ENCODE peak calls at places on chromosomes 16 and 17, in eight cellular contexts. One of them, this sample, is unnamed.
A peak's percentile ranks its signal among the peaks of the same experiment; 100 is the strongest.

GRCh38 chr17:50688168-50688719 is 19.5 kb downstream of the ANKRD40 start:
- DNase-seq in CD8-positive, alpha-beta T cell: no peak
- DNase-seq in fibroblast of lung: no peak
- DNase-seq in colonic mucosa: no peak
- DNase-seq in activated effector memory CD4-positive, alpha-beta T cell treated with Interleukin-2 at 50 U/mL for 16 hours: no peak
- DNase-seq in cerebellar cortex: no peak
- DNase-seq in stimulated activated CD8-positive, alpha-beta memory T cell treated with anti-CD3 and anti-CD28 coated beads, Interleukin-2, amount 100 ng/mL, for 48 hours: no peak
- DNase-seq in NCI-H2081: no peak
- DNase-seq in this sample: no peak

GRCh38 chr17:2853111-2853721 is 57.0 kb downstream of the RAP1GAP2 start:
- DNase-seq in CD8-positive, alpha-beta T cell: no peak
- DNase-seq in fibroblast of lung: peak; percentile 54
- DNase-seq in colonic mucosa: peak; percentile 65
- DNase-seq in activated effector memory CD4-positive, alpha-beta T cell treated with Interleukin-2 at 50 U/mL for 16 hours: peak; percentile 27
- DNase-seq in cerebellar cortex: no peak
- DNase-seq in stimulated activated CD8-positive, alpha-beta memory T cell treated with anti-CD3 and anti-CD28 coated beads, Interleukin-2, amount 100 ng/mL, for 48 hours: no peak
- DNase-seq in NCI-H2081: no peak
- DNase-seq in this sample: no peak

GRCh38 chr17:81456091-81456490 is 56.5 kb downstream of the ACTG1 start:
- DNase-seq in CD8-positive, alpha-beta T cell: no peak
- DNase-seq in fibroblast of lung: no peak
- DNase-seq in colonic mucosa: no peak
- DNase-seq in activated effector memory CD4-positive, alpha-beta T cell treated with Interleukin-2 at 50 U/mL for 16 hours: no peak
- DNase-seq in cerebellar cortex: no peak
- DNase-seq in stimulated activated CD8-positive, alpha-beta memory T cell treated with anti-CD3 and anti-CD28 coated beads, Interleukin-2, amount 100 ng/mL, for 48 hours: no peak
- DNase-seq in NCI-H2081: no peak
- DNase-seq in this sample: no peak

GRCh38 chr17:68101992-68102758 is 66.6 kb downstream of the KPNA2 start:
- DNase-seq in CD8-positive, alpha-beta T cell: peak; percentile 19
- DNase-seq in fibroblast of lung: no peak
- DNase-seq in colonic mucosa: peak; percentile 60
- DNase-seq in activated effector memory CD4-positive, alpha-beta T cell treated with Interleukin-2 at 50 U/mL for 16 hours: no peak
- DNase-seq in cerebellar cortex: peak; percentile 20
- DNase-seq in stimulated activated CD8-positive, alpha-beta memory T cell treated with anti-CD3 and anti-CD28 coated beads, Interleukin-2, amount 100 ng/mL, for 48 hours: no peak
- DNase-seq in NCI-H2081: peak; percentile 60
- DNase-seq in this sample: peak; percentile 7

GRCh38 chr16:28133666-28134065 is 70.2 kb upstream of the GSG1L start:
- DNase-seq in CD8-positive, alpha-beta T cell: no peak
- DNase-seq in fibroblast of lung: no peak
- DNase-seq in colonic mucosa: no peak
- DNase-seq in activated effector memory CD4-positive, alpha-beta T cell treated with Interleukin-2 at 50 U/mL for 16 hours: no peak
- DNase-seq in cerebellar cortex: no peak
- DNase-seq in stimulated activated CD8-positive, alpha-beta memory T cell treated with anti-CD3 and anti-CD28 coated beads, Interleukin-2, amount 100 ng/mL, for 48 hours: no peak
- DNase-seq in NCI-H2081: no peak
- DNase-seq in this sample: no peak

GRCh38 chr17:49687878-49688491 is 10.1 kb upstream of the SPOP start:
- DNase-seq in CD8-positive, alpha-beta T cell: no peak
- DNase-seq in fibroblast of lung: peak; percentile 47
- DNase-seq in colonic mucosa: no peak
- DNase-seq in activated effector memory CD4-positive, alpha-beta T cell treated with Interleukin-2 at 50 U/mL for 16 hours: no peak
- DNase-seq in cerebellar cortex: no peak
- DNase-seq in stimulated activated CD8-positive, alpha-beta memory T cell treated with anti-CD3 and anti-CD28 coated beads, Interleukin-2, amount 100 ng/mL, for 48 hours: no peak
- DNase-seq in NCI-H2081: peak; percentile 13
- DNase-seq in this sample: no peak

GRCh38 chr17:67289174-67289876 is 44.3 kb upstream of the HELZ start:
- DNase-seq in CD8-positive, alpha-beta T cell: no peak
- DNase-seq in fibroblast of lung: peak; percentile 64
- DNase-seq in colonic mucosa: peak; percentile 52
- DNase-seq in activated effector memory CD4-positive, alpha-beta T cell treated with Interleukin-2 at 50 U/mL for 16 hours: no peak
- DNase-seq in cerebellar cortex: peak; percentile 76
- DNase-seq in stimulated activated CD8-positive, alpha-beta memory T cell treated with anti-CD3 and anti-CD28 coated beads, Interleukin-2, amount 100 ng/mL, for 48 hours: no peak
- DNase-seq in NCI-H2081: no peak
- DNase-seq in this sample: no peak

GRCh38 chr17:80827646-80828643 is 163.7 kb upstream of the CHMP6 start:
- DNase-seq in CD8-positive, alpha-beta T cell: no peak
- DNase-seq in fibroblast of lung: peak; percentile 34
- DNase-seq in colonic mucosa: no peak
- DNase-seq in activated effector memory CD4-positive, alpha-beta T cell treated with Interleukin-2 at 50 U/mL for 16 hours: no peak
- DNase-seq in cerebellar cortex: no peak
- DNase-seq in stimulated activated CD8-positive, alpha-beta memory T cell treated with anti-CD3 and anti-CD28 coated beads, Interleukin-2, amount 100 ng/mL, for 48 hours: no peak
- DNase-seq in NCI-H2081: no peak
- DNase-seq in this sample: no peak

GRCh38 chr16:81646561-81646960 is 132.5 kb upstream of the PLCG2 start:
- DNase-seq in CD8-positive, alpha-beta T cell: no peak
- DNase-seq in fibroblast of lung: peak; percentile 80
- DNase-seq in colonic mucosa: no peak
- DNase-seq in activated effector memory CD4-positive, alpha-beta T cell treated with Interleukin-2 at 50 U/mL for 16 hours: no peak
- DNase-seq in cerebellar cortex: no peak
- DNase-seq in stimulated activated CD8-positive, alpha-beta memory T cell treated with anti-CD3 and anti-CD28 coated beads, Interleukin-2, amount 100 ng/mL, for 48 hours: no peak
- DNase-seq in NCI-H2081: no peak
- DNase-seq in this sample: no peak

GRCh38 chr17:48569676-48570324 is 8.3 kb downstream of the HOXB4 start:
- DNase-seq in CD8-positive, alpha-beta T cell: no peak
- DNase-seq in fibroblast of lung: peak; percentile 39
- DNase-seq in colonic mucosa: no peak
- DNase-seq in activated effector memory CD4-positive, alpha-beta T cell treated with Interleukin-2 at 50 U/mL for 16 hours: no peak
- DNase-seq in cerebellar cortex: no peak
- DNase-seq in stimulated activated CD8-positive, alpha-beta memory T cell treated with anti-CD3 and anti-CD28 coated beads, Interleukin-2, amount 100 ng/mL, for 48 hours: no peak
- DNase-seq in NCI-H2081: no peak
- DNase-seq in this sample: no peak

GRCh38 chr17:51322390-51323029 is 62.2 kb downstream of the UTP18 start:
- DNase-seq in CD8-positive, alpha-beta T cell: no peak
- DNase-seq in fibroblast of lung: peak; percentile 10
- DNase-seq in colonic mucosa: no peak
- DNase-seq in activated effector memory CD4-positive, alpha-beta T cell treated with Interleukin-2 at 50 U/mL for 16 hours: no peak
- DNase-seq in cerebellar cortex: peak; percentile 53
- DNase-seq in stimulated activated CD8-positive, alpha-beta memory T cell treated with anti-CD3 and anti-CD28 coated beads, Interleukin-2, amount 100 ng/mL, for 48 hours: no peak
- DNase-seq in NCI-H2081: peak; percentile 76
- DNase-seq in this sample: peak; percentile 56

GRCh38 chr16:75224281-75224680 is 5.5 kb downstream of the CTRB1 start:
- DNase-seq in CD8-positive, alpha-beta T cell: no peak
- DNase-seq in fibroblast of lung: no peak
- DNase-seq in colonic mucosa: no peak
- DNase-seq in activated effector memory CD4-positive, alpha-beta T cell treated with Interleukin-2 at 50 U/mL for 16 hours: no peak
- DNase-seq in cerebellar cortex: no peak
- DNase-seq in stimulated activated CD8-positive, alpha-beta memory T cell treated with anti-CD3 and anti-CD28 coated beads, Interleukin-2, amount 100 ng/mL, for 48 hours: no peak
- DNase-seq in NCI-H2081: no peak
- DNase-seq in this sample: no peak

GRCh38 chr17:3981455-3981854 is 17.2 kb upstream of the ATP2A3 start:
- DNase-seq in CD8-positive, alpha-beta T cell: no peak
- DNase-seq in fibroblast of lung: no peak
- DNase-seq in colonic mucosa: no peak
- DNase-seq in activated effector memory CD4-positive, alpha-beta T cell treated with Interleukin-2 at 50 U/mL for 16 hours: no peak
- DNase-seq in cerebellar cortex: no peak
- DNase-seq in stimulated activated CD8-positive, alpha-beta memory T cell treated with anti-CD3 and anti-CD28 coated beads, Interleukin-2, amount 100 ng/mL, for 48 hours: no peak
- DNase-seq in NCI-H2081: no peak
- DNase-seq in this sample: no peak

GRCh38 chr17:20063665-20064648 is 54.8 kb downstream of the SPECC1 start:
- DNase-seq in CD8-positive, alpha-beta T cell: no peak
- DNase-seq in fibroblast of lung: peak; percentile 88
- DNase-seq in colonic mucosa: peak; percentile 51
- DNase-seq in activated effector memory CD4-positive, alpha-beta T cell treated with Interleukin-2 at 50 U/mL for 16 hours: no peak
- DNase-seq in cerebellar cortex: peak; percentile 74
- DNase-seq in stimulated activated CD8-positive, alpha-beta memory T cell treated with anti-CD3 and anti-CD28 coated beads, Interleukin-2, amount 100 ng/mL, for 48 hours: no peak
- DNase-seq in NCI-H2081: peak; percentile 27
- DNase-seq in this sample: no peak

GRCh38 chr16:27238591-27238990 is 30.0 kb downstream of the NSMCE1 start:
- DNase-seq in CD8-positive, alpha-beta T cell: no peak
- DNase-seq in fibroblast of lung: no peak
- DNase-seq in colonic mucosa: no peak
- DNase-seq in activated effector memory CD4-positive, alpha-beta T cell treated with Interleukin-2 at 50 U/mL for 16 hours: no peak
- DNase-seq in cerebellar cortex: peak; percentile 67
- DNase-seq in stimulated activated CD8-positive, alpha-beta memory T cell treated with anti-CD3 and anti-CD28 coated beads, Interleukin-2, amount 100 ng/mL, for 48 hours: no peak
- DNase-seq in NCI-H2081: no peak
- DNase-seq in this sample: no peak

GRCh38 chr17:76386966-76387765 is 2.8 kb downstream of the SPHK1 start:
- DNase-seq in CD8-positive, alpha-beta T cell: no peak
- DNase-seq in fibroblast of lung: no peak
- DNase-seq in colonic mucosa: no peak
- DNase-seq in activated effector memory CD4-positive, alpha-beta T cell treated with Interleukin-2 at 50 U/mL for 16 hours: no peak
- DNase-seq in cerebellar cortex: no peak
- DNase-seq in stimulated activated CD8-positive, alpha-beta memory T cell treated with anti-CD3 and anti-CD28 coated beads, Interleukin-2, amount 100 ng/mL, for 48 hours: no peak
- DNase-seq in NCI-H2081: no peak
- DNase-seq in this sample: no peak

GRCh38 chr17:72351884-72352346 is 231.1 kb downstream of the SOX9 start:
- DNase-seq in CD8-positive, alpha-beta T cell: no peak
- DNase-seq in fibroblast of lung: no peak
- DNase-seq in colonic mucosa: no peak
- DNase-seq in activated effector memory CD4-positive, alpha-beta T cell treated with Interleukin-2 at 50 U/mL for 16 hours: no peak
- DNase-seq in cerebellar cortex: peak; percentile 34
- DNase-seq in stimulated activated CD8-positive, alpha-beta memory T cell treated with anti-CD3 and anti-CD28 coated beads, Interleukin-2, amount 100 ng/mL, for 48 hours: no peak
- DNase-seq in NCI-H2081: no peak
- DNase-seq in this sample: no peak

This sample was measured in COR-L47.